ENCODE peak calls at places on chromosomes 4 and X, in five cellular contexts. Z is NCI-H1092, A is ACHN, X is ovary, Q is H9. E is an unnamed sample.

GRCh38 chr4:139838811-139839210 is 173.2 kb downstream of the MGST2 start:
- DNase-seq in X (no peak), Z (no peak), A (no peak), Q (no peak), E (no peak)

GRCh38 chr4:108544504-108544903 is 75.9 kb upstream of the RPL34 start:
- DNase-seq in X (no peak), Q (no peak), Z (no peak), A (no peak), E (no peak)

GRCh38 chr4:158170691-158171455 is 2.0 kb downstream of the GASK1B start:
- DNase-seq in A (no peak), Z (no peak), X (peak), Q (peak), E (peak)

GRCh38 chr4:54882616-54883015 is 224.9 kb downstream of the KIT start:
- DNase-seq in Q (no peak), Z (no peak), X (no peak), A (no peak), E (no peak)

GRCh38 chr4:124854968-124855367 is 142.4 kb upstream of the ANKRD50 start:
- DNase-seq in Z (no peak), A (no peak), Q (no peak), X (no peak), E (no peak)

GRCh38 chrX:16278927-16279326 is 111.6 kb downstream of the MAGEB17 start:
- DNase-seq in A (no peak), Q (peak), Z (no peak), X (no peak), E (no peak)

GRCh38 chr4:121690001-121690400 is 6.8 kb downstream of the ANXA5 start:
- DNase-seq in A (peak), Q (no peak), X (no peak), Z (no peak), E (no peak)

GRCh38 chr4:127509155-127509554 is 123.6 kb upstream of the INTU start:
- DNase-seq in X (no peak), A (no peak), Z (no peak), Q (no peak), E (no peak)

GRCh38 chrX:120305531-120306145 is 5.6 kb downstream of the TMEM255A start:
- DNase-seq in X (no peak), A (no peak), Q (peak), Z (no peak), E (no peak)

GRCh38 chrX:6644411-6644810 is 109.5 kb upstream of the VCX3A start:
- DNase-seq in X (no peak), Q (no peak), A (peak), Z (no peak), E (no peak)

GRCh38 chr4:56799824-56800756 is 21.4 kb downstream of the SPINK2 start:
- DNase-seq in Z (peak), A (peak), Q (peak), X (peak), E (peak)

GRCh38 chr4:526189-526909 is 27.3 kb downstream of the PIGG start:
- DNase-seq in Q (no peak), Z (no peak), X (no peak), A (no peak), E (no peak)

GRCh38 chr4:108109111-108109510 is 59.6 kb downstream of the LEF1 start:
- DNase-seq in X (no peak), Z (no peak), Q (no peak), A (no peak), E (no peak)

GRCh38 chr4:102438873-102439614 is 62.1 kb upstream of the NFKB1 start:
- DNase-seq in X (no peak), Q (no peak), A (no peak), Z (no peak), E (no peak)

GRCh38 chr4:3436798-3437581 is 4.8 kb upstream of the HGFAC start:
- DNase-seq in X (no peak), Z (no peak), A (peak), Q (no peak), E (no peak)

GRCh38 chr4:94516999-94517398 is 65.3 kb downstream of the PDLIM5 start:
- DNase-seq in Q (no peak), X (no peak), Z (no peak), A (no peak), E (no peak)

GRCh38 chr4:72525938-72526337 is 43.1 kb downstream of the ADAMTS3 start:
- DNase-seq in X (peak), A (peak), Q (no peak), Z (no peak), E (no peak)

GRCh38 chrX:24396236-24396929 is 35.9 kb downstream of the SUPT20HL1 start:
- DNase-seq in Z (peak), A (no peak), X (no peak), Q (no peak), E (no peak)

GRCh38 chr4:176193898-176194297 is 1.5 kb downstream of the SPATA4 start:
- DNase-seq in X (no peak), Z (no peak), A (no peak), Q (no peak), E (no peak)

GRCh38 chr4:159685406-159686092 is 582.7 kb downstream of the RAPGEF2 start:
- DNase-seq in X (no peak), Q (no peak), A (no peak), Z (no peak), E (no peak)

GRCh38 chr4:38367642-38368189 is 296.3 kb upstream of the KLF3 start:
- DNase-seq in Z (no peak), A (no peak), X (no peak), Q (no peak), E (no peak)

GRCh38 chrX:23559975-23560374 is 107.3 kb upstream of the PRDX4 start:
- DNase-seq in Z (no peak), X (no peak), A (no peak), Q (no peak), E (no peak)

GRCh38 chr4:158812543-158812942 is 43.7 kb downstream of the FNIP2 start:
- DNase-seq in X (no peak), A (no peak), Q (no peak), Z (no peak), E (no peak)

GRCh38 chr4:127505203-127505602 is 127.6 kb upstream of the INTU start:
- DNase-seq in Z (peak), Q (no peak), X (no peak), A (no peak), E (no peak)

GRCh38 chr4:113674251-113674650 is 87.3 kb downstream of the CAMK2D start:
- DNase-seq in A (no peak), X (no peak), Q (no peak), Z (no peak), E (no peak)

GRCh38 chr4:152779513-152780266 is at the start of the genes ARFIP1 and TIGD4:
- DNase-seq in X (peak), Q (peak), A (peak), Z (peak), E (peak)

GRCh38 chrX:136861877-136862276 is 18.6 kb downstream of the RBMX start:
- DNase-seq in X (no peak), Z (no peak), A (no peak), Q (no peak), E (no peak)

GRCh38 chr4:168900080-168900479 is 110.0 kb downstream of the CBR4 start:
- DNase-seq in A (no peak), Q (no peak), Z (no peak), X (no peak), E (peak)

GRCh38 chr4:154507170-154507569 is 15.6 kb upstream of the DCHS2 start:
- DNase-seq in A (no peak), Q (no peak), X (no peak), Z (no peak), E (no peak)

GRCh38 chrX:45714864-45715263 is 514.2 kb upstream of the DIPK2B start:
- DNase-seq in A (peak), Z (no peak), X (no peak), Q (no peak), E (no peak)

GRCh38 chr4:106132045-106132444 is 184.0 kb downstream of the TBCK start:
- DNase-seq in Z (no peak), X (no peak), Q (no peak), A (no peak), E (no peak)

GRCh38 chr4:67204441-67204840 is 340.9 kb downstream of the CENPC start:
- DNase-seq in A (no peak), Z (no peak), Q (no peak), X (no peak), E (no peak)

E was measured in sigmoid colon.